ENCODE peak calls at places on chromosome 15, in five cellular contexts. Z, F, H, D and I are unnamed samples.
A peak's percentile ranks its signal among the peaks of the same experiment; 100 is the strongest.

GRCh38 chr15:52924641-52925040 is 134.5 kb upstream of the ONECUT1 start:
- DNase-seq in D (no peak), Z (no peak), H (no peak), F (no peak), I (no peak)

GRCh38 chr15:58433597-58434333 is 2.0 kb downstream of the LIPC start:
- DNase-seq in H (no peak), D (no peak), F (no peak), Z (no peak), I (no peak)

GRCh38 chr15:32688151-32688639 is 29.6 kb upstream of the GREM1 start:
- DNase-seq in H (no peak), D (peak; percentile 85), Z (no peak), F (no peak), I (no peak)

GRCh38 chr15:77044228-77045042 is 26.5 kb downstream of the TSPAN3 start:
- DNase-seq in Z (no peak), F (no peak), H (no peak), D (no peak), I (no peak)

GRCh38 chr15:43877371-43877770 is 50.6 kb downstream of the WDR76 start:
- DNase-seq in Z (no peak), F (no peak), D (no peak), H (no peak), I (no peak)

GRCh38 chr15:84606653-84607120 is 5.9 kb downstream of the ZSCAN2 start:
- DNase-seq in Z (peak; percentile 14), D (peak; percentile 44), F (no peak), H (no peak), I (no peak)

GRCh38 chr15:74306801-74307217 is 60.6 kb downstream of the CYP11A1 start:
- DNase-seq in D (no peak), H (no peak), F (no peak), Z (no peak), I (no peak)

GRCh38 chr15:49645937-49646336 is 25.1 kb downstream of the DTWD1 start:
- DNase-seq in H (no peak), D (peak; percentile 2), Z (peak; percentile 24), F (no peak), I (no peak)

GRCh38 chr15:99137877-99138276 is 33.0 kb downstream of the SYNM start:
- DNase-seq in H (no peak), Z (no peak), F (no peak), D (no peak), I (no peak)

GRCh38 chr15:80259942-80260510 is 8.0 kb upstream of the CTXND1 start:
- DNase-seq in D (no peak), Z (no peak), H (no peak), F (no peak), I (no peak)

GRCh38 chr15:23823508-23823907 is 136.4 kb upstream of the NDN start:
- DNase-seq in F (no peak), Z (no peak), D (peak; percentile 23), H (no peak), I (peak; percentile 56)

GRCh38 chr15:68518785-68519430 is 59.9 kb upstream of the CORO2B start:
- DNase-seq in H (no peak), D (no peak), F (no peak), Z (no peak), I (no peak)

GRCh38 chr15:62752687-62753517 is 289.6 kb upstream of the TPM1 start:
- DNase-seq in Z (no peak), H (no peak), F (no peak), D (no peak), I (no peak)

GRCh38 chr15:76293361-76293760 is 17.9 kb downstream of the ETFA start:
- DNase-seq in H (no peak), Z (peak; percentile 59), D (no peak), F (no peak), I (no peak)

GRCh38 chr15:49215768-49216739 is 46.0 kb downstream of the GALK2 start:
- DNase-seq in Z (no peak), H (no peak), F (peak; percentile 38), D (peak; percentile 19), I (no peak)

GRCh38 chr15:63699391-63699790 is 102.2 kb downstream of the FBXL22 start:
- DNase-seq in F (no peak), Z (no peak), D (no peak), H (no peak), I (no peak)

GRCh38 chr15:92025717-92026270 is 172.3 kb downstream of the SLCO3A1 start:
- DNase-seq in Z (no peak), H (no peak), D (no peak), F (no peak), I (no peak)

GRCh38 chr15:63048986-63049665 is 6.6 kb downstream of the TPM1 start:
- DNase-seq in D (peak; percentile 85), F (no peak), H (peak; percentile 30), Z (peak; percentile 62), I (peak; percentile 52)

GRCh38 chr15:62241135-62241770 is 76.2 kb upstream of the C2CD4B start:
- DNase-seq in Z (peak; percentile 6), F (no peak), D (peak; percentile 60), H (no peak), I (peak; percentile 7)

GRCh38 chr15:75446146-75446545 is 5.3 kb downstream of the SIN3A start:
- DNase-seq in Z (no peak), H (no peak), D (no peak), F (peak; percentile 11), I (no peak)

GRCh38 chr15:78949461-78949860 is 4.6 kb upstream of the CTSH start:
- DNase-seq in D (no peak), F (no peak), Z (no peak), H (no peak), I (no peak)

GRCh38 chr15:35696767-35697231 is 150.8 kb upstream of the DPH6 start:
- DNase-seq in D (peak; percentile 31), F (no peak), H (peak; percentile 8), Z (peak; percentile 90), I (no peak)

GRCh38 chr15:98330692-98331435 is 317.5 kb upstream of the IGF1R start:
- DNase-seq in D (no peak), F (no peak), H (no peak), Z (no peak), I (no peak)

GRCh38 chr15:53974813-53975212 is 3.4 kb upstream of the UNC13C start:
- DNase-seq in F (no peak), H (no peak), Z (no peak), D (peak; percentile 0), I (peak; percentile 22)

GRCh38 chr15:77419050-77419835 is 661 bp downstream of the PEAK1 start:
- DNase-seq in Z (no peak), D (peak; percentile 31), F (no peak), H (peak; percentile 79), I (peak; percentile 62)

GRCh38 chr15:63061971-63062370 is 19.4 kb downstream of the TPM1 start:
- DNase-seq in Z (no peak), F (no peak), H (no peak), D (no peak), I (no peak)

GRCh38 chr15:70512772-70513362 is 250.5 kb downstream of the UACA start:
- DNase-seq in D (peak; percentile 90), Z (peak; percentile 34), H (peak; percentile 79), F (no peak), I (peak; percentile 85)

GRCh38 chr15:72503147-72503546 is 29.0 kb downstream of the ARIH1 start:
- DNase-seq in H (no peak), F (no peak), Z (no peak), D (no peak), I (peak; percentile 23)

GRCh38 chr15:39834256-39834655 is 51.6 kb upstream of the FSIP1 start:
- DNase-seq in D (no peak), H (no peak), F (no peak), Z (no peak), I (no peak)

GRCh38 chr15:70242962-70243685 is 145.4 kb upstream of the TLE3 start:
- DNase-seq in Z (no peak), D (no peak), F (no peak), H (no peak), I (no peak)

GRCh38 chr15:90829942-90830440 is 38.4 kb upstream of the FURIN start:
- DNase-seq in F (no peak), Z (peak; percentile 34), H (no peak), D (no peak), I (peak; percentile 79)
- TF ChIP-seq MYC in F (no peak), Z (no peak), H (no peak), D (no peak), I (peak; percentile 57)

DNA sequence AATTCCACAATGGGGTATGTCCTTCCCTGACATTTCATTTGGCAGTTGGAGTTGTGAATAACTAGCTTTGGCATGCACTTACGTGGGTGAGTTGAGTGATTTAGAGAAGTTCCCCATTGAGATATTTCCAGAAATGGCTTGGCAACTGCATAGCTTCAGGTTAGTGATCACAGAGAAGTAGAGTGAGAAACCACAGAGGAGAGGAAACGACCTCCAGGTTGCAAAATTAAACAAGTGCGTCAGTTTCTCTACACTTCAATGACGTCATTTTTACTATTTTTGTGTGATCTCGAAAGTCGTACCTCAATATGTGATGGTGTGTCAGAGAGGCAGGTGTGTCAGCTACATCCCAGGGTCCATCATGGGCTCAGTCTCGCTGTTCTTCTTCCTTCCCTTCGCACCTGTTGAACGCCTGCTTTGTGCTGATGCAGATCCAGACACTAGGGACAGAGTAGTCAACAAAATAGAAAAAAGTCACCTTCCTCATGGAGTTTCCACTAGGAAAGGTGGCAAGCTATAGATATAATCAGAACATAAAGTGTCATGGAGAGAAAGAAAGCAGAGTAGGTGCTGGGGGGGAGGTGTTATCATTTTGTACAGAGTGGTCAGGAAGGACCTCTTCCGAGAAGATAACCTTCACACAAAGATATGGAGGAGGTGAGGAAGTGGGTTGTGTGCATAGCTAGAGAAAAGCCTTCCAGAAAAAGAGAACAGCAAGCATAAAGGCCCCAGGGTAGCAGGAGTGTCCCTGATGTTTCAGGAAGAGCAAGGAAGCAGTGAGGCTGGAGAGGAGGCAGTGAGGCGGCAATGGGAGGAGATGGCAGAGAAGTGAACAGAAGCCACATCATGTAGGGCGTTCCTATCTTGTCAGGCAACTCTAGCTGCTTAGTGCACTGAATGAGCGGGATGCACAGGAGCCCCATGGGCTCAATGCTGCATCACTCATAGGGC is 75.6 kb downstream of the MCTP2 start:
- DNase-seq in H (no peak), Z (no peak), F (peak; percentile 78), D (no peak), I (peak; percentile 51)
- TF ChIP-seq MYC in H (no peak), Z (no peak), F (no peak), D (no peak), I (no peak)

GRCh38 chr15:29093065-29093435 is 176.6 kb downstream of the NSMCE3 start:
- DNase-seq in F (no peak), D (no peak), Z (no peak), H (no peak), I (no peak)
- TF ChIP-seq MYC in F (no peak), D (no peak), Z (no peak), H (no peak), I (no peak)

DNA sequence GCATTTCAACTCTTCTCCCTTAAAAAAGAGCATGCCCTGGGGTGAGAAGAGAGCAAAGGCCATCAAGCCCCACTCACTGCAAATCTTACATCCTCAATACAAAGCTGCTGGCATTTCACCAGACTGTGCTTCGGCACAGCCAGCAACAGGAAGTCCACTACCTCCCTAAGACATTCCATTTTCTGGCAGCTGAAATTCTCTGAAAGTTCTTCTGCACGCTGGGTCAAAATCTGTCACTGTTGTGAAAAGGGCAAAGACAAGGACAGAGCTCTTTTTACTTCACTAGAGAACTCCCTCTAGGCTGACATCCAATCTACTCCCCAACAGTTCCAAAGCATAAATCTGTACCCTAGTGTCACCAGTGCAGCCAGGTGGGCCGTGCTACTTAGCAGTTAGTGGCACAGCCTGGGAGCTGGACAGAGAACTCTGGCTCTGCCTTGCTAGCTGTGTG is 6.3 kb downstream of the MTMR10 start:
- DNase-seq in Z (peak; percentile 61), H (no peak), F (no peak), D (no peak), I (no peak)
- TF ChIP-seq MYC in Z (no peak), H (no peak), F (no peak), D (no peak), I (no peak)